ENCODE peak calls at places on chromosomes 3 and 15, in seven cellular contexts. One of them, this sample, is unnamed.
A peak's percentile ranks its signal among the peaks of the same experiment; 100 is the strongest.

GRCh38 chr3:41131224-41131623 is 68.1 kb upstream of the CTNNB1 start:
- DNase-seq in fibroblast of villous mesenchyme: no peak
- DNase-seq in CD4-positive, alpha-beta T cell: no peak
- DNase-seq in adrenal gland: no peak
- DNase-seq in NAMALWA: no peak
- DNase-seq in activated T-helper 1 cell treated with Interleukin-2 at 50 U/mL for 16 hours: no peak
- DNase-seq in non-pigmented ciliary epithelial cell: peak; percentile 51
- DNase-seq in this sample: no peak

GRCh38 chr3:170162630-170163029 is 18.9 kb downstream of the PHC3 start:
- DNase-seq in fibroblast of villous mesenchyme: peak; percentile 35
- DNase-seq in CD4-positive, alpha-beta T cell: no peak
- DNase-seq in adrenal gland: no peak
- DNase-seq in NAMALWA: no peak
- DNase-seq in activated T-helper 1 cell treated with Interleukin-2 at 50 U/mL for 16 hours: no peak
- DNase-seq in non-pigmented ciliary epithelial cell: no peak
- DNase-seq in this sample: no peak

GRCh38 chr3:38397320-38397719 is 50.7 kb downstream of the XYLB start:
- DNase-seq in fibroblast of villous mesenchyme: peak; percentile 63
- DNase-seq in CD4-positive, alpha-beta T cell: no peak
- DNase-seq in adrenal gland: no peak
- DNase-seq in NAMALWA: peak; percentile 22
- DNase-seq in activated T-helper 1 cell treated with Interleukin-2 at 50 U/mL for 16 hours: no peak
- DNase-seq in non-pigmented ciliary epithelial cell: peak; percentile 5
- DNase-seq in this sample: peak; percentile 33

GRCh38 chr3:169945313-169945712 is 21.3 kb upstream of the SEC62 start:
- DNase-seq in fibroblast of villous mesenchyme: no peak
- DNase-seq in CD4-positive, alpha-beta T cell: peak; percentile 9
- DNase-seq in adrenal gland: peak; percentile 27
- DNase-seq in NAMALWA: peak; percentile 96
- DNase-seq in activated T-helper 1 cell treated with Interleukin-2 at 50 U/mL for 16 hours: no peak
- DNase-seq in non-pigmented ciliary epithelial cell: no peak
- DNase-seq in this sample: no peak

GRCh38 chr15:71282086-71282485 is 166.8 kb downstream of the THSD4 start:
- DNase-seq in fibroblast of villous mesenchyme: peak; percentile 85
- DNase-seq in CD4-positive, alpha-beta T cell: no peak
- DNase-seq in adrenal gland: no peak
- DNase-seq in NAMALWA: no peak
- DNase-seq in activated T-helper 1 cell treated with Interleukin-2 at 50 U/mL for 16 hours: no peak
- DNase-seq in non-pigmented ciliary epithelial cell: peak; percentile 71
- DNase-seq in this sample: no peak

GRCh38 chr15:80743189-80743833 is 35.9 kb upstream of the CEMIP start:
- DNase-seq in fibroblast of villous mesenchyme: peak; percentile 56
- DNase-seq in CD4-positive, alpha-beta T cell: no peak
- DNase-seq in adrenal gland: no peak
- DNase-seq in NAMALWA: no peak
- DNase-seq in activated T-helper 1 cell treated with Interleukin-2 at 50 U/mL for 16 hours: no peak
- DNase-seq in non-pigmented ciliary epithelial cell: no peak
- DNase-seq in this sample: no peak

GRCh38 chr3:165788531-165788930 is 48.7 kb downstream of the BCHE start:
- DNase-seq in fibroblast of villous mesenchyme: no peak
- DNase-seq in CD4-positive, alpha-beta T cell: no peak
- DNase-seq in adrenal gland: no peak
- DNase-seq in NAMALWA: no peak
- DNase-seq in activated T-helper 1 cell treated with Interleukin-2 at 50 U/mL for 16 hours: no peak
- DNase-seq in non-pigmented ciliary epithelial cell: no peak
- DNase-seq in this sample: no peak

GRCh38 chr3:138232705-138233364 is 45.7 kb downstream of the ARMC8 start:
- DNase-seq in fibroblast of villous mesenchyme: no peak
- DNase-seq in CD4-positive, alpha-beta T cell: no peak
- DNase-seq in adrenal gland: no peak
- DNase-seq in NAMALWA: no peak
- DNase-seq in activated T-helper 1 cell treated with Interleukin-2 at 50 U/mL for 16 hours: no peak
- DNase-seq in non-pigmented ciliary epithelial cell: no peak
- DNase-seq in this sample: no peak

GRCh38 chr15:100205549-100206295 is 136.1 kb downstream of the ADAMTS17 start:
- DNase-seq in fibroblast of villous mesenchyme: no peak
- DNase-seq in CD4-positive, alpha-beta T cell: no peak
- DNase-seq in adrenal gland: no peak
- DNase-seq in NAMALWA: no peak
- DNase-seq in activated T-helper 1 cell treated with Interleukin-2 at 50 U/mL for 16 hours: no peak
- DNase-seq in non-pigmented ciliary epithelial cell: no peak
- DNase-seq in this sample: no peak

GRCh38 chr3:13288732-13289718 is 131.1 kb downstream of the NUP210 start:
- DNase-seq in fibroblast of villous mesenchyme: no peak
- DNase-seq in CD4-positive, alpha-beta T cell: no peak
- DNase-seq in adrenal gland: no peak
- DNase-seq in NAMALWA: no peak
- DNase-seq in activated T-helper 1 cell treated with Interleukin-2 at 50 U/mL for 16 hours: no peak
- DNase-seq in non-pigmented ciliary epithelial cell: no peak
- DNase-seq in this sample: no peak

GRCh38 chr3:152554980-152555379 is 280.0 kb upstream of the P2RY1 start:
- DNase-seq in fibroblast of villous mesenchyme: peak; percentile 73
- DNase-seq in CD4-positive, alpha-beta T cell: no peak
- DNase-seq in adrenal gland: peak; percentile 40
- DNase-seq in NAMALWA: no peak
- DNase-seq in activated T-helper 1 cell treated with Interleukin-2 at 50 U/mL for 16 hours: no peak
- DNase-seq in non-pigmented ciliary epithelial cell: no peak
- DNase-seq in this sample: no peak

GRCh38 chr3:50320853-50321145 is 1.7 kb downstream of the HYAL2 start:
- DNase-seq in fibroblast of villous mesenchyme: no peak
- DNase-seq in CD4-positive, alpha-beta T cell: no peak
- DNase-seq in adrenal gland: no peak
- DNase-seq in NAMALWA: no peak
- DNase-seq in activated T-helper 1 cell treated with Interleukin-2 at 50 U/mL for 16 hours: no peak
- DNase-seq in non-pigmented ciliary epithelial cell: no peak
- DNase-seq in this sample: no peak

GRCh38 chr15:52080993-52081392 is 31.6 kb downstream of the BCL2L10 start:
- DNase-seq in fibroblast of villous mesenchyme: no peak
- DNase-seq in CD4-positive, alpha-beta T cell: no peak
- DNase-seq in adrenal gland: no peak
- DNase-seq in NAMALWA: no peak
- DNase-seq in activated T-helper 1 cell treated with Interleukin-2 at 50 U/mL for 16 hours: no peak
- DNase-seq in non-pigmented ciliary epithelial cell: no peak
- DNase-seq in this sample: no peak

GRCh38 chr3:5499404-5499803 is 311.9 kb downstream of the EDEM1 start:
- DNase-seq in fibroblast of villous mesenchyme: no peak
- DNase-seq in CD4-positive, alpha-beta T cell: no peak
- DNase-seq in adrenal gland: no peak
- DNase-seq in NAMALWA: peak; percentile 13
- DNase-seq in activated T-helper 1 cell treated with Interleukin-2 at 50 U/mL for 16 hours: no peak
- DNase-seq in non-pigmented ciliary epithelial cell: no peak
- DNase-seq in this sample: no peak

GRCh38 chr15:99440551-99441426 is 125.0 kb upstream of the MEF2A start:
- DNase-seq in fibroblast of villous mesenchyme: no peak
- DNase-seq in CD4-positive, alpha-beta T cell: no peak
- DNase-seq in adrenal gland: no peak
- DNase-seq in NAMALWA: no peak
- DNase-seq in activated T-helper 1 cell treated with Interleukin-2 at 50 U/mL for 16 hours: no peak
- DNase-seq in non-pigmented ciliary epithelial cell: no peak
- DNase-seq in this sample: peak; percentile 22

GRCh38 chr3:76345878-76346277 is 560.5 kb upstream of the ZNF717 start:
- DNase-seq in fibroblast of villous mesenchyme: no peak
- DNase-seq in CD4-positive, alpha-beta T cell: no peak
- DNase-seq in adrenal gland: no peak
- DNase-seq in NAMALWA: no peak
- DNase-seq in activated T-helper 1 cell treated with Interleukin-2 at 50 U/mL for 16 hours: no peak
- DNase-seq in non-pigmented ciliary epithelial cell: no peak
- DNase-seq in this sample: no peak

GRCh38 chr15:70518201-70519003 is 245.0 kb downstream of the UACA start:
- DNase-seq in fibroblast of villous mesenchyme: no peak
- DNase-seq in CD4-positive, alpha-beta T cell: no peak
- DNase-seq in adrenal gland: no peak
- DNase-seq in NAMALWA: no peak
- DNase-seq in activated T-helper 1 cell treated with Interleukin-2 at 50 U/mL for 16 hours: no peak
- DNase-seq in non-pigmented ciliary epithelial cell: no peak
- DNase-seq in this sample: no peak

GRCh38 chr3:131501949-131502348 is 822 bp downstream of the MRPL3 start:
- DNase-seq in fibroblast of villous mesenchyme: no peak
- DNase-seq in CD4-positive, alpha-beta T cell: no peak
- DNase-seq in adrenal gland: no peak
- DNase-seq in NAMALWA: peak; percentile 46
- DNase-seq in activated T-helper 1 cell treated with Interleukin-2 at 50 U/mL for 16 hours: no peak
- DNase-seq in non-pigmented ciliary epithelial cell: no peak
- DNase-seq in this sample: peak; percentile 3

GRCh38 chr3:103089758-103090157 is 654.9 kb downstream of the ZPLD1 start:
- DNase-seq in fibroblast of villous mesenchyme: no peak
- DNase-seq in CD4-positive, alpha-beta T cell: no peak
- DNase-seq in adrenal gland: no peak
- DNase-seq in NAMALWA: no peak
- DNase-seq in activated T-helper 1 cell treated with Interleukin-2 at 50 U/mL for 16 hours: no peak
- DNase-seq in non-pigmented ciliary epithelial cell: no peak
- DNase-seq in this sample: no peak

GRCh38 chr3:129162729-129163579 is 2.1 kb upstream of the ISY1 start:
- DNase-seq in fibroblast of villous mesenchyme: peak; percentile 11
- DNase-seq in CD4-positive, alpha-beta T cell: no peak
- DNase-seq in adrenal gland: no peak
- DNase-seq in NAMALWA: peak; percentile 68
- DNase-seq in activated T-helper 1 cell treated with Interleukin-2 at 50 U/mL for 16 hours: no peak
- DNase-seq in non-pigmented ciliary epithelial cell: no peak
- DNase-seq in this sample: peak; percentile 19

GRCh38 chr15:91852741-91853500 is 587 bp upstream of the SLCO3A1 start:
- DNase-seq in fibroblast of villous mesenchyme: peak; percentile 41
- DNase-seq in CD4-positive, alpha-beta T cell: peak; percentile 82
- DNase-seq in adrenal gland: peak; percentile 82
- DNase-seq in NAMALWA: peak; percentile 86
- DNase-seq in activated T-helper 1 cell treated with Interleukin-2 at 50 U/mL for 16 hours: peak; percentile 67
- DNase-seq in non-pigmented ciliary epithelial cell: no peak
- DNase-seq in this sample: peak; percentile 71

GRCh38 chr3:100650651-100651611 is 41.5 kb downstream of the ADGRG7 start:
- DNase-seq in fibroblast of villous mesenchyme: peak; percentile 54
- DNase-seq in CD4-positive, alpha-beta T cell: no peak
- DNase-seq in adrenal gland: no peak
- DNase-seq in NAMALWA: peak; percentile 49
- DNase-seq in activated T-helper 1 cell treated with Interleukin-2 at 50 U/mL for 16 hours: no peak
- DNase-seq in non-pigmented ciliary epithelial cell: peak; percentile 23
- DNase-seq in this sample: peak; percentile 39

GRCh38 chr15:67174864-67175573 is 79.4 kb downstream of the AAGAB start:
- DNase-seq in fibroblast of villous mesenchyme: peak; percentile 52
- DNase-seq in CD4-positive, alpha-beta T cell: no peak
- DNase-seq in adrenal gland: no peak
- DNase-seq in NAMALWA: no peak
- DNase-seq in activated T-helper 1 cell treated with Interleukin-2 at 50 U/mL for 16 hours: no peak
- DNase-seq in non-pigmented ciliary epithelial cell: no peak
- DNase-seq in this sample: peak; percentile 41

GRCh38 chr3:169659096-169659521 is 4.4 kb downstream of the MECOM start:
- DNase-seq in fibroblast of villous mesenchyme: no peak
- DNase-seq in CD4-positive, alpha-beta T cell: no peak
- DNase-seq in adrenal gland: no peak
- DNase-seq in NAMALWA: no peak
- DNase-seq in activated T-helper 1 cell treated with Interleukin-2 at 50 U/mL for 16 hours: no peak
- DNase-seq in non-pigmented ciliary epithelial cell: no peak
- DNase-seq in this sample: no peak

GRCh38 chr3:115790759-115791158 is 167.4 kb downstream of the GAP43 start:
- DNase-seq in fibroblast of villous mesenchyme: peak; percentile 86
- DNase-seq in CD4-positive, alpha-beta T cell: peak; percentile 24
- DNase-seq in adrenal gland: peak; percentile 51
- DNase-seq in NAMALWA: no peak
- DNase-seq in activated T-helper 1 cell treated with Interleukin-2 at 50 U/mL for 16 hours: peak; percentile 13
- DNase-seq in non-pigmented ciliary epithelial cell: peak; percentile 98
- DNase-seq in this sample: peak; percentile 86

GRCh38 chr15:76235186-76235826 is 76.0 kb downstream of the ETFA start:
- DNase-seq in fibroblast of villous mesenchyme: peak; percentile 50
- DNase-seq in CD4-positive, alpha-beta T cell: no peak
- DNase-seq in adrenal gland: no peak
- DNase-seq in NAMALWA: peak; percentile 68
- DNase-seq in activated T-helper 1 cell treated with Interleukin-2 at 50 U/mL for 16 hours: no peak
- DNase-seq in non-pigmented ciliary epithelial cell: no peak
- DNase-seq in this sample: peak; percentile 49

GRCh38 chr3:13655074-13655913 is 106.4 kb downstream of the FBLN2 start:
- DNase-seq in fibroblast of villous mesenchyme: peak; percentile 37
- DNase-seq in CD4-positive, alpha-beta T cell: peak; percentile 25
- DNase-seq in adrenal gland: no peak
- DNase-seq in NAMALWA: no peak
- DNase-seq in activated T-helper 1 cell treated with Interleukin-2 at 50 U/mL for 16 hours: no peak
- DNase-seq in non-pigmented ciliary epithelial cell: no peak
- DNase-seq in this sample: peak; percentile 34

GRCh38 chr3:186742618-186743335 is 25.6 kb downstream of the KNG1 start:
- DNase-seq in fibroblast of villous mesenchyme: peak; percentile 71
- DNase-seq in CD4-positive, alpha-beta T cell: no peak
- DNase-seq in adrenal gland: no peak
- DNase-seq in NAMALWA: no peak
- DNase-seq in activated T-helper 1 cell treated with Interleukin-2 at 50 U/mL for 16 hours: no peak
- DNase-seq in non-pigmented ciliary epithelial cell: no peak
- DNase-seq in this sample: no peak

GRCh38 chr3:160935413-160936095 is 169.6 kb downstream of the B3GALNT1 start:
- DNase-seq in fibroblast of villous mesenchyme: peak; percentile 43
- DNase-seq in CD4-positive, alpha-beta T cell: no peak
- DNase-seq in adrenal gland: peak; percentile 50
- DNase-seq in NAMALWA: no peak
- DNase-seq in activated T-helper 1 cell treated with Interleukin-2 at 50 U/mL for 16 hours: no peak
- DNase-seq in non-pigmented ciliary epithelial cell: no peak
- DNase-seq in this sample: no peak

GRCh38 chr15:86570738-86571137 is 491.1 kb downstream of the AGBL1 start:
- DNase-seq in fibroblast of villous mesenchyme: no peak
- DNase-seq in CD4-positive, alpha-beta T cell: no peak
- DNase-seq in adrenal gland: no peak
- DNase-seq in NAMALWA: no peak
- DNase-seq in activated T-helper 1 cell treated with Interleukin-2 at 50 U/mL for 16 hours: no peak
- DNase-seq in non-pigmented ciliary epithelial cell: no peak
- DNase-seq in this sample: no peak

GRCh38 chr3:190319660-190320059 is 2.6 kb downstream of the CLDN1 start:
- DNase-seq in fibroblast of villous mesenchyme: no peak
- DNase-seq in CD4-positive, alpha-beta T cell: no peak
- DNase-seq in adrenal gland: no peak
- DNase-seq in NAMALWA: no peak
- DNase-seq in activated T-helper 1 cell treated with Interleukin-2 at 50 U/mL for 16 hours: no peak
- DNase-seq in non-pigmented ciliary epithelial cell: no peak
- DNase-seq in this sample: no peak

GRCh38 chr3:156750191-156750873 is 75.8 kb upstream of the LEKR1 start:
- DNase-seq in fibroblast of villous mesenchyme: peak; percentile 38
- DNase-seq in CD4-positive, alpha-beta T cell: no peak
- DNase-seq in adrenal gland: no peak
- DNase-seq in NAMALWA: no peak
- DNase-seq in activated T-helper 1 cell treated with Interleukin-2 at 50 U/mL for 16 hours: no peak
- DNase-seq in non-pigmented ciliary epithelial cell: no peak
- DNase-seq in this sample: no peak

GRCh38 chr15:68749365-68750141 is 71.1 kb downstream of the ANP32A start:
- DNase-seq in fibroblast of villous mesenchyme: peak; percentile 19
- DNase-seq in CD4-positive, alpha-beta T cell: no peak
- DNase-seq in adrenal gland: no peak
- DNase-seq in NAMALWA: no peak
- DNase-seq in activated T-helper 1 cell treated with Interleukin-2 at 50 U/mL for 16 hours: no peak
- DNase-seq in non-pigmented ciliary epithelial cell: no peak
- DNase-seq in this sample: no peak

GRCh38 chr3:155895379-155895900 is 25.0 kb downstream of the GMPS start:
- DNase-seq in fibroblast of villous mesenchyme: no peak
- DNase-seq in CD4-positive, alpha-beta T cell: no peak
- DNase-seq in adrenal gland: no peak
- DNase-seq in NAMALWA: no peak
- DNase-seq in activated T-helper 1 cell treated with Interleukin-2 at 50 U/mL for 16 hours: no peak
- DNase-seq in non-pigmented ciliary epithelial cell: no peak
- DNase-seq in this sample: no peak

This sample was measured in ACHN.